ENCODE peak calls at places on chromosomes 7 and 10, in five cellular contexts. R is Right ventricle myocardium inferior, Z is Caki2, E is type B pancreatic cell, X is tibial nerve. Q is an unnamed sample.

GRCh38 chr7:152847491-152847890 is 87.9 kb downstream of the ACTR3B start:
- DNase-seq in Z (no peak), X (no peak), R (no peak), E (no peak), Q (no peak)

GRCh38 chr7:70744414-70744942 is 387.5 kb upstream of the GALNT17 start:
- DNase-seq in X (no peak), E (no peak), Z (no peak), R (no peak), Q (no peak)

GRCh38 chr10:92074126-92074887 is 150.7 kb downstream of the BTAF1 start:
- DNase-seq in R (no peak), X (no peak), E (no peak), Z (peak), Q (no peak)

GRCh38 chr10:132313865-132314264 is 6.1 kb upstream of the STK32C start:
- DNase-seq in X (no peak), R (no peak), E (no peak), Z (no peak), Q (no peak)

GRCh38 chr7:75815381-75816046 is 1.9 kb upstream of the CCL24 start:
- DNase-seq in X (no peak), E (no peak), Z (no peak), R (no peak), Q (no peak)

GRCh38 chr10:79608505-79609375 is 2.0 kb upstream of the SFTPA1 start:
- DNase-seq in Z (no peak), R (no peak), E (no peak), X (no peak), Q (peak)

GRCh38 chr7:73329861-73330581 is 2.1 kb downstream of the FKBP6 start:
- DNase-seq in E (no peak), X (no peak), Z (no peak), R (no peak), Q (no peak)

GRCh38 chr7:131482800-131483199 is 73.6 kb downstream of the PODXL start:
- DNase-seq in Z (no peak), R (no peak), X (no peak), E (no peak), Q (no peak)